ENCODE peak calls at places on chromosomes 13 and 19, in eight cellular contexts. U is psoas muscle, V is fibroblast of mammary gland, H is progenitor cell of endocrine pancreas, S is transverse colon, J is tibial nerve, P is WTC11, Q is A673. Z is an unnamed sample.

GRCh38 chr13:26539738-26540292 is 17.7 kb upstream of the WASF3 start:
- DNase-seq in H (no peak), V (no peak), Q (no peak), P (no peak), U (peak; percentile 68), J (no peak), S (peak; percentile 16), Z (no peak)

GRCh38 chr19:18508585-18508984 is 13.3 kb downstream of the ELL start:
- DNase-seq in Q (no peak), S (no peak), H (no peak), J (no peak), P (no peak), V (no peak), U (no peak), Z (no peak)

GRCh38 chr13:29454931-29455481 is 140.5 kb downstream of the SLC7A1 start:
- DNase-seq in J (no peak), P (peak; percentile 44), V (peak; percentile 35), H (no peak), S (no peak), U (no peak), Q (peak; percentile 49), Z (no peak)

GRCh38 chr13:99281811-99282263 is 23.7 kb upstream of the GPR18 start:
- DNase-seq in Q (no peak), S (peak; percentile 62), P (no peak), V (peak; percentile 60), U (peak; percentile 85), J (peak; percentile 70), H (no peak), Z (no peak)

GRCh38 chr13:30477346-30478235 is 11.9 kb upstream of the HMGB1 start:
- DNase-seq in P (peak; percentile 29), J (no peak), U (no peak), V (no peak), S (no peak), Q (no peak), H (no peak), Z (no peak)

GRCh38 chr19:41563847-41564514 is 12.0 kb upstream of the CEACAM21 start:
- DNase-seq in J (no peak), V (no peak), P (peak; percentile 48), Q (no peak), H (no peak), U (no peak), S (no peak), Z (no peak)

GRCh38 chr19:39497850-39498261 is 891 bp upstream of the DLL3 start:
- DNase-seq in J (no peak), H (peak; percentile 37), P (peak; percentile 88), S (peak; percentile 49), V (peak; percentile 24), U (no peak), Q (peak; percentile 65), Z (no peak)

GRCh38 chr13:79775830-79776229 is 294.9 kb downstream of the NDFIP2 start:
- DNase-seq in U (no peak), Q (peak; percentile 79), P (peak; percentile 23), S (peak; percentile 36), V (peak; percentile 80), H (no peak), J (no peak), Z (no peak)

GRCh38 chr19:52988506-52988905 is 25.2 kb upstream of the ERVV-1 start:
- DNase-seq in Q (no peak), H (no peak), U (no peak), J (no peak), P (no peak), S (no peak), V (no peak), Z (no peak)

GRCh38 chr19:48724796-48725753 is 5.5 kb upstream of the MAMSTR start:
- DNase-seq in P (no peak), V (peak; percentile 97), Q (peak; percentile 98), S (peak; percentile 39), H (no peak), J (no peak), U (peak; percentile 65), Z (no peak)

GRCh38 chr13:112060431-112060830 is 6.5 kb upstream of the SOX1 start:
- DNase-seq in J (no peak), Q (no peak), U (no peak), S (no peak), V (no peak), P (no peak), H (no peak), Z (no peak)

GRCh38 chr19:51480590-51480989 is 2.3 kb downstream of the CEACAM18 start:
- DNase-seq in V (no peak), Q (peak; percentile 51), S (no peak), P (peak; percentile 68), U (no peak), H (peak; percentile 37), J (no peak), Z (no peak)

GRCh38 chr13:74444161-74444571 is 310.0 kb upstream of the KLF12 start:
- DNase-seq in H (no peak), V (no peak), U (no peak), Q (no peak), P (no peak), J (no peak), S (no peak), Z (no peak)

GRCh38 chr13:74444877-74445479 is 310.8 kb upstream of the KLF12 start:
- DNase-seq in H (no peak), P (no peak), S (no peak), V (peak; percentile 27), J (no peak), U (no peak), Q (no peak), Z (no peak)

GRCh38 chr13:74443623-74444022 is 309.4 kb upstream of the KLF12 start:
- DNase-seq in U (no peak), J (no peak), H (no peak), S (no peak), V (peak; percentile 86), P (no peak), Q (no peak), Z (no peak)

GRCh38 chr13:74438911-74439310 is 304.7 kb upstream of the KLF12 start:
- DNase-seq in H (no peak), U (no peak), P (no peak), S (no peak), V (no peak), Q (no peak), J (no peak), Z (no peak)

DNA sequence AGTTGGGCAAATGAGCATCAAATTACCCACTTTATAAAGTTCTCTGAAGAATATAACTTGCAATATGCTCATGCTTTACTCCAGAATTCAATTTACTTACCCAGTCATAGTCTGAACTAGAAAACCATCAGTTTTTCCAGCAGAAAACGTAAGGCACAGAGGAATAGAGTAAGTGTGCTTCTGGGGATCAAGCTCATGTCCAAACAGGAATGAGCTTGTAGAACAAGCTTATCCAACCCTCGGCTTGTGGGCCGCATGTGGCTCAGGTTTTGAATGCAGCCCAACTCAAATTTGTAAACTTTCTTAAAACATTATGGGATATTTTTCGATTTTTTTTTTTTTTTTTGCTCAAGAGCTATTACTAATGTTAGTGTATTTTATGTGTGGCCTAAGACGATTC is 308.5 kb upstream of the KLF12 start:
- DNase-seq in S (no peak), U (no peak), J (no peak), Q (no peak), P (no peak), V (no peak), H (no peak), Z (no peak)
- TF ChIP-seq CTCF in S (no peak), U (no peak), J (no peak), Q (no peak), P (no peak), V (no peak), H (no peak), Z (no peak)

DNA sequence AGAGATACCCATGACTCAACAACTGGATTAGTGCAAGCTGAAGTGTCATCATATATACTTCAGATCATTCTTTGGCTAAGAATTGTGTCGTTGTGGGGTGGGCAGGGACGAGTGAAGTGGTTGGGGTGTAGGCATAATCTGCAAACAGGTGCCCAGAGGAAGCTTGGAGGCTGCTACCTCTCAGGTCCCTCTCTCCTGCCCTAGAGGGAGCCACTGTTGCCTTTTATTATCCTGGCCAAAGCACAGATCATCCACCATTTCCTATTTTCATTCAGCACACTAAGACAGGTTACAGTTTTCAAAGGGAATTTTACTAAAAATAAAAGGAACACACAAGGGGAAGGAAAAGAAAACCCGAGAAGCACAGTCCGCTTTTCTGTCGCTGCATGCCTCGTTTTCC is 126.6 kb downstream of the HS6ST3 start:
- DNase-seq in V (no peak), H (no peak), Q (no peak), U (no peak), P (peak; percentile 16), S (no peak), J (no peak), Z (no peak)
- TF ChIP-seq CTCF in V (no peak), H (no peak), Q (no peak), U (no peak), P (no peak), S (no peak), J (no peak), Z (no peak)

DNA sequence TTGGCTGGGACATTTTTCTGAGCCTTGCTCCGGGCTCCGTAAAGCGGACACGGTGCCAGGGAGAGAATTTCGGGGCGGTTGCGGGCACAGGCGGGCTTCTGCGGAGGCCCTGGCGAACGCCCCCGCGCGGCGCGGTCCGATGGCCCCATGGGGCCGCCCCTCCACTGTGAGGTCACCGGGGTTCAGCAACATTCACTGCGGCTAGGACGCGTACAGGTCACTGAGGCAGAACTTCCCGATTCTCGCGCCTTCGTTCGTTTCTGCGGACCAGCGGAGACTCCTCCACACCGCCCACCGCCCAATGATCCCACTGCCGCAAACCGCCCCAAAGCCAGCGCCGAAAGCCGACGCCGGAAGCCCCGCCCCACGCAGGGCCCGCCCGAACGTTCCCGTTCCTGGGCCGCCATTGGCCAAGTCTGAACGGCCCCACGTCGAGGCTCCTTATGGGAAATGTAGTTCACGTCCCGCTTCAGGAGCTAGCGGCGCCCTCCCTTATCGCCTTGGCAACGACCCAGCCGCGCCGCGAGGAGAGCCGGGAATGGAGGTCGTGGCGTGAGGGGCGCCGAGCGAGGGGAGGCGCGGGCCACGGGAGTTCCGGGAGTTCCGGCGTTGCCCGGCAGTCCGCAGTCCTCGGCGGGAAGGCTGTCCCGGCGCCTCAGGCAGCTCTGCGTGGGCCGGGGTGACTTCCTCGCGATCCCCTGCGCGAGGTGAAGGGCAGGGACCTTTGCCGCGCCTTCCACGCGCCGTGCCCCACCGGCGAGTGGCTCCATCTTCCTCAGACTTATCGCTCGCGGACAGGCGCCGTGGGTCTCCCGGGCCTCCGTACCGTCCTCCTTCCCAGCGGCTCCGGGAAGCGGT is at the start of gene ZNF584:
- DNase-seq in S (peak; percentile 95), U (peak; percentile 97), Q (peak; percentile 98), H (peak; percentile 91), P (peak; percentile 98), V (peak; percentile 91), J (peak; percentile 88), Z (peak; percentile 65)
- TF ChIP-seq CTCF in S (no peak), U (no peak), Q (no peak), H (no peak), P (no peak), V (no peak), J (no peak), Z (no peak)

DNA sequence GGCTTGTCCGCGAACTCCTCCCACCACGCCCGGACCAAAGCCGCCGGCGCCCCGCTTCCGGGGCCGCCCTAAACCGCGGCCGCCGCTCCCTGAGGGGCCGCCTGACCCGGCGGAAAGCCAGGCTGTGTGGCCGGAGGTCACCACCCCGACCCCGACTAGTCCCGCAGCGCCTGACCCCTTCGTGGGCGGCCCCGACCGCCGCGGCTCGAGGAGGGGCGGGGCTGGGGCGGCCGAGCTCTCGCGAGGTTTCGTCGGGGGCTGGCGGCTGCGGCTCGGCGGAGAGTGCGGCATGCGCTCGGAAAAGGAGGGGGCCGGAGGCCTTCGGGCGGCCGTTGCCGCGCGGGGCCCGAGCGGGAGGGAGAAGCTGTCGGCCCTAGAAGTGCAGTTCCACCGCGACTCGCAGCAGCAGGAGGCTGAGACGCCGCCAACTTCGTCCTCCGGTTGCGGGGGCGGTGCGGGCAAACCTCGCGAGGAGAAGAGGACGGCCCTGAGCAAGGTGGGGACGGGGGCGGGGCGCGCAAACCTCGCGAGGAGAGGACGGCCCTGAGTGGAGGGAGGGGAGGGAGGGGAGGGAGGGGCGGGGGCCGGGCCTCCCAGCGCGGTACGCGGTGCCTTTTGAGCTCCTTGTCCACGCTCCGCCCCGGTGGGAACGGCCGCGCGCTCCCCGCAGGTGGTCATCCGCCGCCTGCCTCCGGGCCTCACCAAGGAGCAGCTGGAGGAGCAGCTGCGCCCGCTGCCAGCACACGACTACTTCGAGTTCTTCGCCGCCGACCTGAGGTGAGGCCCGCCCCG is at the start of gene UPF3A:
- DNase-seq in Q (peak; percentile 95), J (peak; percentile 84), S (peak; percentile 91), P (peak; percentile 91), H (peak; percentile 85), V (peak; percentile 88), U (peak; percentile 96), Z (peak; percentile 67)
- TF ChIP-seq CTCF in Q (no peak), J (no peak), S (no peak), P (no peak), H (no peak), V (no peak), U (no peak), Z (no peak)

Z was measured in omental fat pad.